ENCODE peak calls at places on chromosomes 11 and 22, in ten cellular contexts. E is AG04450, P is prostate gland, F is left ventricle myocardium inferior, M is RWPE1, A is right atrium auricular region, X is brain microvascular endothelial cell, Y is aorta, W is cardiac muscle cell, S is ovary. Z is an unnamed sample.

GRCh38 chr11:34086554-34087278 is 18.7 kb upstream of the NAT10 start:
- DNase-seq in A (no peak), M (no peak), Y (no peak), S (no peak), E (no peak), F (no peak), W (no peak), P (no peak), X (no peak), Z (no peak)

GRCh38 chr11:107272561-107272960 is 185.1 kb downstream of the CWF19L2 start:
- DNase-seq in M (no peak), S (no peak), Y (no peak), X (no peak), P (no peak), F (no peak), W (no peak), E (no peak), A (no peak), Z (no peak)

GRCh38 chr22:19688301-19689290 is 25.7 kb upstream of the SEPTIN5 start:
- DNase-seq in A (no peak), X (no peak), F (no peak), E (no peak), S (no peak), P (no peak), Y (no peak), M (no peak), W (no peak), Z (no peak)

GRCh38 chr22:37735054-37735453 is 38.2 kb downstream of the TRIOBP start:
- DNase-seq in W (no peak), X (no peak), Y (peak; percentile 67), S (peak; percentile 57), M (no peak), P (no peak), F (peak; percentile 41), A (peak; percentile 76), E (no peak), Z (no peak)

GRCh38 chr11:133362156-133362555 is 170.1 kb downstream of the OPCML start:
- DNase-seq in E (no peak), Y (no peak), S (no peak), W (no peak), F (no peak), X (no peak), A (no peak), M (no peak), P (no peak), Z (no peak)

GRCh38 chr22:31278643-31279326 is 13.5 kb downstream of the PIK3IP1 start:
- DNase-seq in W (no peak), Y (no peak), A (no peak), M (no peak), S (peak; percentile 72), F (no peak), E (no peak), X (no peak), P (no peak), Z (no peak)

GRCh38 chr22:42553475-42554361 is at the start of gene SERHL2:
- DNase-seq in A (peak; percentile 86), S (peak; percentile 94), Y (peak; percentile 92), E (peak; percentile 33), X (peak; percentile 60), F (peak; percentile 92), M (peak; percentile 72), P (peak; percentile 86), W (peak; percentile 90), Z (peak; percentile 85)

GRCh38 chr11:1504581-1505290 is 18.2 kb upstream of the MOB2 start:
- DNase-seq in S (no peak), E (no peak), F (peak; percentile 11), M (no peak), A (no peak), P (no peak), Y (peak; percentile 43), W (no peak), X (no peak), Z (no peak)

GRCh38 chr22:50249382-50250248 is 1.4 kb downstream of the HDAC10 start:
- DNase-seq in X (no peak), W (no peak), Y (no peak), M (no peak), F (no peak), S (peak; percentile 52), A (no peak), E (no peak), P (no peak), Z (no peak)

GRCh38 chr22:50245214-50246072 is 620 bp upstream of the TUBGCP6 start:
- DNase-seq in F (no peak), X (no peak), E (no peak), W (no peak), P (no peak), Y (no peak), S (peak; percentile 55), M (no peak), A (no peak), Z (no peak)

GRCh38 chr22:50248192-50249084 is 2.6 kb downstream of the HDAC10 start:
- DNase-seq in S (peak; percentile 44), M (no peak), W (no peak), X (no peak), P (no peak), Y (no peak), E (no peak), A (no peak), F (no peak), Z (no peak)

GRCh38 chr22:50246242-50247175 is 1.7 kb upstream of the TUBGCP6 start:
- DNase-seq in P (no peak), W (no peak), E (no peak), A (no peak), M (no peak), Y (no peak), X (no peak), F (no peak), S (peak; percentile 43), Z (no peak)

GRCh38 chr22:50247748-50248147 is 2.9 kb upstream of the TUBGCP6 start:
- DNase-seq in F (no peak), A (no peak), X (peak; percentile 75), W (peak; percentile 81), M (peak; percentile 59), Y (no peak), S (peak; percentile 68), P (no peak), E (no peak), Z (no peak)
- H3K27ac ChIP-seq in F (no peak overlapping the region), A (no peak overlapping the region), X (no peak overlapping the region), W (no peak overlapping the region), M (peak overlapping the region; percentile 89), Y (no peak overlapping the region), S (no peak overlapping the region), P (no peak overlapping the region), E (no peak overlapping the region), Z (no peak overlapping the region)

GRCh38 chr11:61609970-61610347 is 29.1 kb upstream of the SYT7 start:
- DNase-seq in A (no peak), P (no peak), S (no peak), Y (no peak), W (no peak), M (no peak), X (no peak), F (no peak), E (no peak), Z (no peak)

GRCh38 chr11:61609000-61609969 is 28.4 kb upstream of the SYT7 start:
- DNase-seq in F (no peak), S (no peak), X (no peak), E (no peak), P (peak; percentile 79), M (no peak), A (no peak), W (no peak), Y (no peak), Z (no peak)

GRCh38 chr11:61610905-61611304 is 30.0 kb upstream of the SYT7 start:
- DNase-seq in W (no peak), Y (no peak), A (no peak), X (no peak), M (no peak), S (no peak), E (no peak), P (no peak), F (peak; percentile 69), Z (no peak)

GRCh38 chr11:61607426-61607825 is 26.6 kb upstream of the SYT7 start:
- DNase-seq in E (no peak), A (no peak), X (no peak), F (no peak), Y (no peak), S (no peak), W (no peak), P (no peak), M (no peak), Z (no peak)

DNA sequence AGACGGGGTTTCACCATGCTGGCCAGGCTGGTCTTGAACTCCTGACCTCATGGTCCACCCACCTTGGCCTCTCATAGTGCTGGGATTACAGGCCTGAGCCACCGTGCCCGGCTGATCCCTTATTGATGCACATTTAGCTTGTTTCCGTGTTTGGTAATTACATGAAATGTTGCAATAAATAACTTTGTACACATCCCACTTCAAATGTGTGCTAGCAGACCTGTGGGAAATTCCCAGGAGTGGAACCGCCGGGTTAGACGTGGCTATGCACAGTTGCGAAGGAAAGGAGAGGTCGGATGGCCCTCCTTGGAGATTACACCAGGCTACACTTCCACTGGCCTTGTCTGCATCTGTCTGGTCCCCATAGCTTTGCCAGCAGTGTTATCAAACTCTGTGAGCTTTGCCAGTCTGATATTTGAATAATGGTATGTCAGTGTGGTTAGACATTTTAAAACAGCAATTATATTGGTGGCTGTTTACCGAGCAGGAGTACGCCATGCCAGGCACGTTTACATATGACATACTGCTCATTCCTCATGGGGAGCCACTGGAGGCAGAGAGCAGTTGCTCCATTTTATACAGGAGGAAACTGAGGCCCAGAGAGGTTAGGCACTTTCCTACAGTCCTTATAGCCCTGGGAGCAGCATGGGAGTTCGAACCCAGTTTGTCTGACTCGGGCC is 27.2 kb upstream of the SYT7 start:
- DNase-seq in P (peak; percentile 60), Y (no peak), E (no peak), A (no peak), F (no peak), S (no peak), M (no peak), W (no peak), X (no peak), Z (no peak)
- H3K27ac ChIP-seq in P (peak overlapping the region; percentile 89), Y (no peak overlapping the region), E (no peak overlapping the region), A (no peak overlapping the region), F (no peak overlapping the region), S (no peak overlapping the region), M (peak overlapping the region; percentile 0), W (no peak overlapping the region), X (no peak overlapping the region), Z (no peak overlapping the region)

DNA sequence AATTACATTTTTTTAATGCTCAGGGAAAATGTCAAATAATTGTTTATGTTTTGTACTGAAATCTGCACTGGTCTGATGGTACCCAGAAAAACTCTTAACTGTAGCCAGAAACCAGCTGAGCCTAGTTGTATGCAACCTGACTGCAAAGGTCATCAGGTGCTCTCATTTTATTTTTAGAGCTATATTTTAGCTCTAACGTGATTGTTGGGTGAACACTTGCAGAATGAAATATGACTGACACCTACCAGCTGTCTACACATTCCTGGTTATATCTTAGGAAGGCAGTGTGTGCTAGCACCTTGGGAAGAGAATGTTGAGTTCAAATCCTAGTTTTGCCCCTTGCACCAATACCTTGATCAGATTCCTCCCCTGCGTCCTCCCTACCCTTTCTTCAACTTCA is 23.6 kb downstream of the PTPRJ start:
- DNase-seq in M (no peak), E (no peak), P (no peak), X (no peak), S (no peak), A (no peak), Y (no peak), W (no peak), F (no peak), Z (no peak)
- H3K27ac ChIP-seq in M (no peak overlapping the region), E (no peak overlapping the region), P (no peak overlapping the region), X (no peak overlapping the region), S (no peak overlapping the region), A (no peak overlapping the region), Y (no peak overlapping the region), W (no peak overlapping the region), F (peak overlapping the region; percentile 62), Z (no peak overlapping the region)

DNA sequence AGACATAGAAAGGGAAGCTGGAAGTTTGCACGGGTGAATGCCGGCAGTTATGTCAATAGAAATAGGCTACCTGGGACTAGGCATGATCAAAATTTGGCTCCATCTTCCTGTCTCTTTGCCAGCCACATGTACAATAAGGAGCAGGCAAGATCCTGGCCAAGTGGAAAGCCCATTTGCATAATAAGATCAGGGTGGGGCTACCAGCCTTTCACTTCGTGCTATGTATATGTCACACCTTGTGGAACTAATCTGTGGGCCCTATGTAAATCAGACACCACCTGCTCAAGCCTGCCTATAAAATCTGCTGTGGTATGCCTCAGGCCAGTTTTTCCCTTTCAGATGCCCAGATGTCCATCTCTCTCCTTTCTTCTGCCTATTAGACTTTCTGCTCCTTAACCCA is 79.3 kb upstream of the DRD2 start:
- DNase-seq in F (no peak), S (no peak), X (no peak), E (no peak), P (peak; percentile 64), Y (no peak), W (no peak), M (no peak), A (no peak), Z (no peak)
- H3K27ac ChIP-seq in F (no peak overlapping the region), S (no peak overlapping the region), X (no peak overlapping the region), E (no peak overlapping the region), P (no peak overlapping the region), Y (no peak overlapping the region), W (no peak overlapping the region), M (peak overlapping the region; percentile 61), A (no peak overlapping the region), Z (no peak overlapping the region)